ENCODE peak calls at places on chromosomes 1 and 21, in six cellular contexts. K, W, V, H, S and B are unnamed samples.

GRCh38 chr1:66729130-66729922 is 22.9 kb upstream of the DYNLT5 start:
- DNase-seq in H (no peak), S (peak), K (no peak), W (no peak), V (no peak), B (no peak)

GRCh38 chr21:44003307-44003966 is 8.7 kb upstream of the TRAPPC10 start:
- DNase-seq in S (no peak), W (no peak), K (no peak), V (no peak), H (no peak), B (no peak)

GRCh38 chr1:1861339-1861730 is 29.6 kb downstream of the GNB1 start:
- DNase-seq in H (no peak), S (no peak), V (no peak), W (no peak), K (no peak), B (no peak)

GRCh38 chr1:153339802-153340201 is 8.8 kb downstream of the PGLYRP4 start:
- DNase-seq in S (no peak), V (no peak), K (no peak), W (no peak), H (peak), B (no peak)

GRCh38 chr1:233006108-233006507 is 55.7 kb downstream of the NTPCR start:
- DNase-seq in H (no peak), S (no peak), K (no peak), V (no peak), W (no peak), B (no peak)

GRCh38 chr1:27656157-27656893 is 15.7 kb downstream of the IFI6 start:
- DNase-seq in W (peak), S (no peak), H (no peak), V (no peak), K (no peak), B (peak)

GRCh38 chr1:174815036-174815435 is 184.7 kb upstream of the CACYBP start:
- DNase-seq in H (peak), S (no peak), K (no peak), V (no peak), W (peak), B (peak)

GRCh38 chr21:26925636-26926035 is 41.3 kb downstream of the ADAMTS5 start:
- DNase-seq in W (no peak), H (no peak), V (no peak), K (no peak), S (no peak), B (no peak)